ENCODE peak calls at places on chromosomes 13 and 19, in seven cellular contexts. One of them, this sample, is unnamed.
A peak's percentile ranks its signal among the peaks of the same experiment; 100 is the strongest.

GRCh38 chr13:76708138-76708537 is 178.1 kb downstream of the KCTD12 start:
- DNase-seq in T-helper 1 cell: no peak
- DNase-seq in iPS-NIHi11: no peak
- DNase-seq in prostate gland: no peak
- DNase-seq in AG08396: no peak
- DNase-seq in gastrocnemius medialis: no peak
- DNase-seq in fibroblast of the conjunctiva: no peak
- DNase-seq in this sample: no peak

GRCh38 chr19:33434886-33435705 is 61.6 kb downstream of the CEBPG start:
- DNase-seq in T-helper 1 cell: no peak
- DNase-seq in iPS-NIHi11: no peak
- DNase-seq in prostate gland: no peak
- DNase-seq in AG08396: no peak
- DNase-seq in gastrocnemius medialis: no peak
- DNase-seq in fibroblast of the conjunctiva: no peak
- DNase-seq in this sample: no peak

GRCh38 chr19:39301021-39301420 is 4.8 kb downstream of the IFNL1 start:
- DNase-seq in T-helper 1 cell: no peak
- DNase-seq in iPS-NIHi11: no peak
- DNase-seq in prostate gland: no peak
- DNase-seq in AG08396: no peak
- DNase-seq in gastrocnemius medialis: no peak
- DNase-seq in fibroblast of the conjunctiva: no peak
- DNase-seq in this sample: no peak

GRCh38 chr19:1460033-1460995 is 10.4 kb downstream of the APC2 start:
- DNase-seq in T-helper 1 cell: no peak
- DNase-seq in iPS-NIHi11: no peak
- DNase-seq in prostate gland: no peak
- DNase-seq in AG08396: no peak
- DNase-seq in gastrocnemius medialis: no peak
- DNase-seq in fibroblast of the conjunctiva: no peak
- DNase-seq in this sample: no peak

GRCh38 chr13:40670307-40670706 is 3.9 kb upstream of the FOXO1 start:
- DNase-seq in T-helper 1 cell: no peak
- DNase-seq in iPS-NIHi11: no peak
- DNase-seq in prostate gland: no peak
- DNase-seq in AG08396: no peak
- DNase-seq in gastrocnemius medialis: no peak
- DNase-seq in fibroblast of the conjunctiva: no peak
- DNase-seq in this sample: no peak

GRCh38 chr19:33302974-33303790 is 848 bp upstream of the CEBPA start:
- DNase-seq in T-helper 1 cell: no peak
- DNase-seq in iPS-NIHi11: peak; percentile 87
- DNase-seq in prostate gland: peak; percentile 53
- DNase-seq in AG08396: peak; percentile 80
- DNase-seq in gastrocnemius medialis: no peak
- DNase-seq in fibroblast of the conjunctiva: no peak
- DNase-seq in this sample: no peak

GRCh38 chr19:17294051-17294891 is 9.0 kb downstream of the ABHD8 start:
- DNase-seq in T-helper 1 cell: no peak
- DNase-seq in iPS-NIHi11: peak; percentile 91
- DNase-seq in prostate gland: no peak
- DNase-seq in AG08396: peak; percentile 69
- DNase-seq in gastrocnemius medialis: no peak
- DNase-seq in fibroblast of the conjunctiva: no peak
- DNase-seq in this sample: no peak

GRCh38 chr19:44741841-44742352 is 6.6 kb upstream of the BCL3 start:
- DNase-seq in T-helper 1 cell: no peak
- DNase-seq in iPS-NIHi11: peak; percentile 69
- DNase-seq in prostate gland: peak; percentile 99
- DNase-seq in AG08396: peak; percentile 94
- DNase-seq in gastrocnemius medialis: peak; percentile 98
- DNase-seq in fibroblast of the conjunctiva: peak; percentile 100
- DNase-seq in this sample: peak; percentile 99

GRCh38 chr19:17286742-17287141 is 5.0 kb downstream of the ANKLE1 start:
- DNase-seq in T-helper 1 cell: no peak
- DNase-seq in iPS-NIHi11: no peak
- DNase-seq in prostate gland: no peak
- DNase-seq in AG08396: no peak
- DNase-seq in gastrocnemius medialis: no peak
- DNase-seq in fibroblast of the conjunctiva: no peak
- DNase-seq in this sample: no peak

GRCh38 chr19:6062274-6062673 is 48.0 kb downstream of the RFX2 start:
- DNase-seq in T-helper 1 cell: no peak
- DNase-seq in iPS-NIHi11: no peak
- DNase-seq in prostate gland: no peak
- DNase-seq in AG08396: peak; percentile 45
- DNase-seq in gastrocnemius medialis: no peak
- DNase-seq in fibroblast of the conjunctiva: no peak
- DNase-seq in this sample: no peak

GRCh38 chr13:77714119-77714755 is 16.8 kb downstream of the SLAIN1 start:
- DNase-seq in T-helper 1 cell: no peak
- DNase-seq in iPS-NIHi11: no peak
- DNase-seq in prostate gland: no peak
- DNase-seq in AG08396: no peak
- DNase-seq in gastrocnemius medialis: no peak
- DNase-seq in fibroblast of the conjunctiva: no peak
- DNase-seq in this sample: no peak

GRCh38 chr19:28961772-28962500 is 251.0 kb downstream of the UQCRFS1 start:
- DNase-seq in T-helper 1 cell: no peak
- DNase-seq in iPS-NIHi11: no peak
- DNase-seq in prostate gland: no peak
- DNase-seq in AG08396: peak; percentile 25
- DNase-seq in gastrocnemius medialis: no peak
- DNase-seq in fibroblast of the conjunctiva: no peak
- DNase-seq in this sample: no peak

This sample was measured in skeletal muscle cell.